ENCODE peak calls at places on chromosomes 1 and 21, in seven cellular contexts. N, V, I, G, T, F and P are unnamed samples.
A peak's percentile ranks its signal among the peaks of the same experiment; 100 is the strongest.

GRCh38 chr1:186113454-186113853 is 261.6 kb downstream of the TPR start:
- DNase-seq in N (no peak), V (no peak), I (no peak), G (no peak), T (no peak), F (no peak), P (no peak)

GRCh38 chr1:150809651-150810050 is 1.6 kb upstream of the CTSK start:
- DNase-seq in N (no peak), V (no peak), I (no peak), G (no peak), T (no peak), F (no peak), P (no peak)

GRCh38 chr1:156691665-156692408 is 13.5 kb downstream of the CRABP2 start:
- DNase-seq in N (no peak), V (no peak), I (no peak), G (no peak), T (peak; percentile 34), F (no peak), P (no peak)

GRCh38 chr1:220380885-220381284 is 108.6 kb upstream of the RAB3GAP2 start:
- DNase-seq in N (no peak), V (no peak), I (no peak), G (no peak), T (no peak), F (no peak), P (no peak)

GRCh38 chr1:155379877-155380192 is 59.1 kb downstream of the RUSC1 start:
- DNase-seq in N (no peak), V (no peak), I (no peak), G (no peak), T (no peak), F (no peak), P (no peak)

GRCh38 chr1:168045311-168045710 is 91.4 kb downstream of the GPR161 start:
- DNase-seq in N (no peak), V (no peak), I (no peak), G (no peak), T (no peak), F (no peak), P (no peak)

GRCh38 chr1:235632538-235633219 is 16.9 kb downstream of the GNG4 start:
- DNase-seq in N (no peak), V (no peak), I (no peak), G (no peak), T (peak; percentile 51), F (peak; percentile 71), P (no peak)

GRCh38 chr1:159188375-159188788 is 16.3 kb upstream of the ACKR1 start:
- DNase-seq in N (peak; percentile 63), V (no peak), I (no peak), G (no peak), T (no peak), F (peak; percentile 60), P (no peak)

GRCh38 chr21:46294647-46295176 is 8.6 kb downstream of the YBEY start:
- DNase-seq in N (no peak), V (no peak), I (no peak), G (no peak), T (peak; percentile 87), F (peak; percentile 73), P (no peak)

GRCh38 chr1:20074725-20075171 is 4.8 kb downstream of the PLA2G5 start:
- DNase-seq in N (no peak), V (no peak), I (no peak), G (no peak), T (no peak), F (peak; percentile 55), P (no peak)

GRCh38 chr1:214102907-214103306 is 115.1 kb downstream of the PROX1 start:
- DNase-seq in N (no peak), V (no peak), I (no peak), G (no peak), T (peak; percentile 33), F (peak; percentile 82), P (no peak)

GRCh38 chr21:35540950-35541632 is 492.0 kb upstream of the RUNX1 start:
- DNase-seq in N (no peak), V (peak; percentile 82), I (no peak), G (no peak), T (no peak), F (peak; percentile 26), P (no peak)

GRCh38 chr1:228865613-228866320 is 130.5 kb downstream of the RHOU start:
- DNase-seq in N (peak; percentile 14), V (no peak), I (no peak), G (no peak), T (no peak), F (no peak), P (no peak)

GRCh38 chr1:227891955-227892871 is 55.5 kb downstream of the WNT9A start:
- DNase-seq in N (peak; percentile 15), V (no peak), I (peak; percentile 5), G (no peak), T (no peak), F (peak; percentile 50), P (no peak)

GRCh38 chr1:26696645-26697440 is 1.0 kb downstream of the ARID1A start:
- DNase-seq in N (peak; percentile 44), V (no peak), I (no peak), G (peak; percentile 59), T (peak; percentile 53), F (no peak), P (peak; percentile 19)

GRCh38 chr21:27250386-27250785 is 283.5 kb upstream of the ADAMTS5 start:
- DNase-seq in N (no peak), V (peak; percentile 28), I (no peak), G (no peak), T (no peak), F (no peak), P (no peak)

GRCh38 chr1:173870252-173871075 is 2.3 kb downstream of the ZBTB37 start:
- DNase-seq in N (peak; percentile 25), V (no peak), I (no peak), G (no peak), T (no peak), F (no peak), P (peak; percentile 60)